ENCODE peak calls at places on chromosomes 11 and 22, in five cellular contexts. B, Y, H, G and E are unnamed samples.
A peak's percentile ranks its signal among the peaks of the same experiment; 100 is the strongest.

GRCh38 chr11:116930177-116930576 is 92.8 kb upstream of the APOA1 start:
- DNase-seq in B (no peak), Y (peak; percentile 40), H (no peak), G (peak; percentile 49), E (no peak)

GRCh38 chr22:28187612-28188011 is 268.6 kb upstream of the PITPNB start:
- DNase-seq in B (no peak), Y (no peak), H (no peak), G (no peak), E (no peak)

GRCh38 chr22:49567894-49568750 is 259.6 kb downstream of the BRD1 start:
- DNase-seq in B (peak; percentile 25), Y (no peak), H (no peak), G (no peak), E (no peak)

GRCh38 chr11:118148877-118149276 is 3.7 kb downstream of the SCN4B start:
- DNase-seq in B (no peak), Y (no peak), H (no peak), G (no peak), E (no peak)

GRCh38 chr11:33690290-33691050 is 10.2 kb downstream of the C11orf91 start:
- DNase-seq in B (no peak), Y (peak; percentile 99), H (no peak), G (peak; percentile 95), E (no peak)

GRCh38 chr22:37549704-37550059 is 10.6 kb upstream of the CDC42EP1 start:
- DNase-seq in B (no peak), Y (peak; percentile 50), H (no peak), G (peak; percentile 60), E (no peak)

GRCh38 chr11:1508491-1508891 is 21.9 kb upstream of the MOB2 start:
- DNase-seq in B (no peak), Y (no peak), H (no peak), G (no peak), E (no peak)

GRCh38 chr11:75384438-75385080 is 14.8 kb upstream of the RPS3 start:
- DNase-seq in B (peak; percentile 88), Y (peak; percentile 47), H (peak; percentile 51), G (peak; percentile 75), E (peak; percentile 71)

GRCh38 chr11:128488471-128488870 is 98.9 kb downstream of the ETS1 start:
- DNase-seq in B (no peak), Y (peak; percentile 98), H (no peak), G (peak; percentile 92), E (no peak)

GRCh38 chr11:69958308-69958707 is 119.8 kb upstream of the ANO1 start:
- DNase-seq in B (no peak), Y (peak; percentile 93), H (no peak), G (peak; percentile 58), E (no peak)

GRCh38 chr11:102467853-102468580 is 15.5 kb upstream of the TMEM123 start:
- DNase-seq in B (no peak), Y (no peak), H (no peak), G (no peak), E (no peak)
- H4K91ac ChIP-seq in B (no peak overlapping the region), Y (no peak overlapping the region), H (no peak overlapping the region), G (no peak overlapping the region), E (no peak overlapping the region)

DNA sequence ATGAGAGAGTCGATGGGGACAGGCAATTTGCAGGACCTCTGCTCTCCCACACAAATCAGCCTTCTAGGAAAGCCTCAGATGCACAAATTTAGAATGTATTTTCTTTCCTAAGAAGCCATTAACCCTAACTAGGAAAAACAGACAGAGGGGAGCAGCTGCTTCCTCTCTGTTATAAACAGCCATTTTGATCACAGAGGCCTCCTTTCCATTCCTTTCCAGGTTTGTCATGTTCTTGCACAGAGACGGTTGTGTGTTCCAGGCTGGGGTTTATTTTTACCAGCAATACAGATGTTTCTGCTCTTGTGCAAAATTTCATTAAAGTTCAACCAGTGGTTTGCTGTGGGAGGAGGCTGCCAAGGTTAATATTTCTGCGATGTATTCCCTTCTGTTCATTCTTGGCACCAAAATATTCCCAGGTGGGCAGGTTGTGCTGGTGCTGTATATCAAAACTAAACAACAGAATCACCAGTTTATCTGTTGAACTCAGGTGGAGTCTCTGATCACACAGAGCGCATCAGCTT is 90.2 kb downstream of the NAV2 start:
- DNase-seq in B (no peak), Y (peak; percentile 48), H (no peak), G (no peak), E (no peak)
- H4K91ac ChIP-seq in B (no peak overlapping the region), Y (no peak overlapping the region), H (no peak overlapping the region), G (no peak overlapping the region), E (no peak overlapping the region)

GRCh38 chr11:12052676-12053605 is 44.5 kb upstream of the DKK3 start:
- DNase-seq in B (peak; percentile 57), Y (no peak), H (no peak), G (no peak), E (no peak)
- H4K91ac ChIP-seq in B (no peak overlapping the region), Y (peak overlapping the region; percentile 32), H (no peak overlapping the region), G (peak overlapping the region; percentile 31), E (no peak overlapping the region)

GRCh38 chr11:284081-285020 is 4.6 kb upstream of the PGGHG start:
- DNase-seq in B (peak; percentile 34), Y (no peak), H (no peak), G (no peak), E (no peak)
- H4K91ac ChIP-seq in B (no peak overlapping the region), Y (no peak overlapping the region), H (peak overlapping the region; percentile 74), G (peak overlapping the region; percentile 36), E (no peak overlapping the region)

GRCh38 chr11:113732092-113732491 is 26.0 kb upstream of the TMPRSS5 start:
- DNase-seq in B (no peak), Y (no peak), H (no peak), G (no peak), E (no peak)
- H4K91ac ChIP-seq in B (no peak overlapping the region), Y (no peak overlapping the region), H (no peak overlapping the region), G (no peak overlapping the region), E (no peak overlapping the region)

GRCh38 chr22:36328635-36329216 is 59.0 kb downstream of the MYH9 start:
- DNase-seq in B (no peak), Y (peak; percentile 96), H (no peak), G (peak; percentile 97), E (no peak)

GRCh38 chr22:36327922-36328551 is 59.7 kb downstream of the MYH9 start:
- DNase-seq in B (no peak), Y (peak; percentile 78), H (no peak), G (no peak), E (no peak)

GRCh38 chr22:36330127-36330526 is 57.6 kb downstream of the MYH9 start:
- DNase-seq in B (no peak), Y (no peak), H (no peak), G (no peak), E (no peak)

GRCh38 chr22:36330655-36331305 is 57.0 kb downstream of the MYH9 start:
- DNase-seq in B (no peak), Y (peak; percentile 63), H (no peak), G (peak; percentile 85), E (no peak)

DNA sequence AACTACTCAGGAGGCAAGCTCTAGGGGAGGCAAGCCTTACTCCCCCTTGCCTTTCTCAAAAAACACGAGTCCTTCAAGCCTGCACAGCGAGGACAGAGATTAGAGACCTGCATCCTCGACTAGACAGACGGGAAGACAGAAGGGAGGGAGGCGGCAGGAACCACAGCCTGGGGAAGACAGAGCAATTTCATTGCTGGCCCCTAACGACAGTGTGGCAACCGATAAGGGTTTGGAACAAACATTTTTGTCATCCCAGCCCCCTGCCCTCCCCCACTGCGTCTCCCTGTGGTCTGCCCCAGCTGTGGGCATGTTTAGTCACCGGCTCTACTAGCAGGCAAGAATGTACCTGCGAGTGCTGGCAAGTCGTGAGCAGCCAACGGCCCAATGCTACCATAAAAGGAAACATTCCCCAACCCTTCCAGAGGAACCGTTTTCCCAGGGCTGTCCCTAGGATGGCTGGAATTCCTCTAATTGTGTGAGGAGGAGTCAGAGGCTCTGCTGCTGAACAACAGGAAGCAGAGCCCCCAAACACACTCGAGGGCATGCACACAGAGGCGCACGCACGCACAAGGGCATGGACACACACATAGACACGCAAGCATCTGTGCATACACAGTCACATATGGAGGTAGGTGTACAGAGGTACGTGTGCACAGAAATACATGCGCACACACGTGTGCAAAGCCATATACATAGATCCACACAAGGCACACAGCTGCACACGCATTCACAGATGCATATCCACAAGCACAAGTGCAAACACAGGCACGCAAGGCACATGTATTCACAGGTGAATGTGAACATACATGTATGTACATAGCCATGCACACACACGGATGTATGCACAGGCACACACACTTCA is 58.3 kb downstream of the MYH9 start:
- DNase-seq in B (peak; percentile 97), Y (peak; percentile 97), H (peak; percentile 94), G (peak; percentile 97), E (peak; percentile 84)
- H4K91ac ChIP-seq in B (peak overlapping the region; percentile 93), Y (peak overlapping the region; percentile 100), H (peak overlapping the region; percentile 94), G (peak overlapping the region; percentile 95), E (peak overlapping the region; percentile 96)

DNA sequence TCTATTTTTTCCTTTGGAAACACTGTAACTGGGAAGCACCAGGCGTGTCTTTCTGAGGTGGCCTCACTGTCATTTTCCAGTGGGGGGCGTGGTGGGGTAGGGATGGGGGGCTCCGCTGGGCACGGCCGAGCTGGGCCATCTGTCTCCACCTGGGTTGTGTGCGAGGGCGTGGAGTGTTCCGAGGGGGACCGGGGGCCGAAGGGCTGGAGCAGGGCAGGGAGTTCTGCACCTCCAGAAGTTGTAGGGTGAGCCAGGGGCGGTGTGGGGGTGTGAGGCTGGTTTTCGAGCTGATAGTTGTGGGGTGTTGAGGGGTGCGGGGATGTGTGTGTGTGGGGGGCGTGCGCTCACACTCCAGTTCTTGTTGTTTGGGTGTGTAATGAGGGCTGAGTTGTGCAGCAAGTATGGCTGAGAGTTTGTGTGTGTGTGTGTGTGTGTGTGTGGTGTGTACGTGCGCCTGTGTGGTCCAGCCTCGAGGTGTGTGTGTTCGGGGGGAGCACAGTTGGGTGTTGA is 10.8 kb downstream of the YPEL4 start:
- DNase-seq in B (no peak), Y (no peak), H (no peak), G (no peak), E (peak; percentile 32)
- H4K91ac ChIP-seq in B (peak overlapping the region; percentile 99), Y (peak overlapping the region; percentile 100), H (peak overlapping the region; percentile 99), G (peak overlapping the region; percentile 99), E (peak overlapping the region; percentile 68)

DNA sequence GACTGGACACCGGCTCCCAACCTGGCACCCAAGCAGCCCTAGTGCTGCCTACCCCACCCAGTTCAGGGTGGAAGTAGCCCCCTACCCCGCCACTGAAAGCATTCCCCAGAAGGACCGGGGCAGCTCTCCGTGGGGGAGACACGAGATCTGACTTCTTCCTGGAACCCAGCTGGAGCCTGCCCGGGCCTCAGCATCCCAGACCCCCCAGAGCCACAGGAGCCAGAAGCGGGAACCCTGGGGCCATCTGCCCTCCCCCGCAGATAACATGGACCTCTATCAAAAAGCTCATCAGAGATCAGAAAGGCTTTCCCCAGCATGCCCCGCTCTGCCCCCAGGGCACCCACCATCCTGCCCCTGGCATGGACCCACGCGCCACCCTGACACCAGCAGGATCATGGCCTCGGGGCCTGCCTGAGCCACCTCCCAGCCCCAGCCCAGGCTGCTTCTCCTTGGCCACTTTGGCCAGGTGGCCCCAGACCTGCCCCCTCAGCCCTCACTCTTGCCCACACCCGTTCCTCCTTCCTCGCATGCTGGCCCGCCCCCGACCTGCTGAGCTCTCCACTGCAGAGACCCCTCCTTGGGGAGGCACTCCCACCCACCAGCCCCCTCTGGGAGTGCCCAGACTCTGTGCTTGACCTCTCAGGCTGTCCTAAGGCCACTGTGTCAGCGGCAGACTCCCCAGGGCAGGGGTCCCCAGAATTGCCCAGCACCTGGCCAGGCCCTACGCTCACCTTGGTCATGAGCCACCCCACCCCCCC is 17.1 kb downstream of the WNT7B start:
- DNase-seq in B (no peak), Y (no peak), H (no peak), G (no peak), E (no peak)
- H4K91ac ChIP-seq in B (no peak overlapping the region), Y (no peak overlapping the region), H (no peak overlapping the region), G (no peak overlapping the region), E (no peak overlapping the region)